ENCODE peak calls at places on chromosome 6, in nine cellular contexts. H is Right ventricle myocardium superior, Q is NCI-H146, D is kidney epithelial cell, G is stromal cell of bone marrow, Z is germinal center, A is lung, J is mucosa of descending colon, P is HT-29. U is an unnamed sample.

GRCh38 chr6:43579171-43579570 is 3.2 kb downstream of the POLH start:
- DNase-seq in H (no peak), Q (no peak), D (peak; percentile 32), G (no peak), Z (no peak), A (no peak), J (no peak), P (no peak), U (no peak)

GRCh38 chr6:150418825-150419594 is 50.2 kb downstream of the IYD start:
- DNase-seq in H (peak; percentile 86), Q (peak; percentile 84), D (no peak), G (no peak), Z (peak; percentile 74), A (peak; percentile 61), J (peak; percentile 90), P (peak; percentile 73), U (peak; percentile 47)

GRCh38 chr6:147297124-147297523 is 92.9 kb downstream of the STXBP5 start:
- DNase-seq in H (no peak), Q (no peak), D (no peak), G (no peak), Z (no peak), A (no peak), J (no peak), P (no peak), U (no peak)

GRCh38 chr6:114142256-114142655 is 171.3 kb upstream of the HDAC2 start:
- DNase-seq in H (no peak), Q (no peak), D (no peak), G (no peak), Z (no peak), A (no peak), J (no peak), P (peak; percentile 25), U (no peak)

GRCh38 chr6:165849539-165850430 is 186.7 kb upstream of the PDE10A start:
- DNase-seq in H (peak; percentile 70), Q (no peak), D (no peak), G (no peak), Z (no peak), A (no peak), J (no peak), P (no peak), U (no peak)

GRCh38 chr6:44761046-44761445 is 373.5 kb downstream of the CDC5L start:
- DNase-seq in H (no peak), Q (no peak), D (no peak), G (no peak), Z (no peak), A (no peak), J (no peak), P (no peak), U (no peak)

GRCh38 chr6:109165392-109165964 is 70.2 kb downstream of the CEP57L1 start:
- DNase-seq in H (no peak), Q (peak; percentile 71), D (peak; percentile 47), G (peak; percentile 70), Z (no peak), A (no peak), J (peak; percentile 37), P (peak; percentile 36), U (no peak)

GRCh38 chr6:17865243-17865642 is 122.2 kb downstream of the KIF13A start:
- DNase-seq in H (no peak), Q (no peak), D (peak; percentile 47), G (no peak), Z (no peak), A (no peak), J (peak; percentile 43), P (peak; percentile 49), U (no peak)

GRCh38 chr6:52233975-52234823 is 10.1 kb downstream of the IL17F start:
- DNase-seq in H (no peak), Q (peak; percentile 24), D (peak; percentile 58), G (peak; percentile 66), Z (no peak), A (no peak), J (peak; percentile 57), P (peak; percentile 71), U (no peak)

U was measured in smooth muscle cell of the brain vasculature.